ENCODE peak calls at places on chromosomes 12 and 14, in six cellular contexts. One of them, this sample, is unnamed.
A peak's percentile ranks its signal among the peaks of the same experiment; 100 is the strongest.

GRCh38 chr12:52344111-52344510 is 22.9 kb upstream of the KRT83 start:
- DNase-seq in HL-60: no peak
- DNase-seq in Panc1: no peak
- DNase-seq in GM12892: no peak
- DNase-seq in breast epithelium: no peak
- DNase-seq in stomach: no peak
- DNase-seq in this sample: no peak

GRCh38 chr14:102866982-102867761 is 55.3 kb upstream of the AMN start:
- DNase-seq in HL-60: no peak
- DNase-seq in Panc1: no peak
- DNase-seq in GM12892: no peak
- DNase-seq in breast epithelium: no peak
- DNase-seq in stomach: no peak
- DNase-seq in this sample: no peak

GRCh38 chr14:91315844-91316267 is 71.4 kb upstream of the GPR68 start:
- DNase-seq in HL-60: peak; percentile 93
- DNase-seq in Panc1: no peak
- DNase-seq in GM12892: peak; percentile 79
- DNase-seq in breast epithelium: no peak
- DNase-seq in stomach: peak; percentile 46
- DNase-seq in this sample: no peak

GRCh38 chr14:20631821-20632389 is 9.6 kb downstream of the OR6S1 start:
- DNase-seq in HL-60: peak; percentile 45
- DNase-seq in Panc1: no peak
- DNase-seq in GM12892: no peak
- DNase-seq in breast epithelium: peak; percentile 55
- DNase-seq in stomach: peak; percentile 69
- DNase-seq in this sample: peak; percentile 34

GRCh38 chr12:100422646-100423045 is 51.0 kb upstream of the NR1H4 start:
- DNase-seq in HL-60: no peak
- DNase-seq in Panc1: no peak
- DNase-seq in GM12892: no peak
- DNase-seq in breast epithelium: no peak
- DNase-seq in stomach: no peak
- DNase-seq in this sample: no peak

GRCh38 chr14:88556581-88556980 is 1.8 kb upstream of the PTPN21 start:
- DNase-seq in HL-60: no peak
- DNase-seq in Panc1: no peak
- DNase-seq in GM12892: no peak
- DNase-seq in breast epithelium: no peak
- DNase-seq in stomach: no peak
- DNase-seq in this sample: no peak

GRCh38 chr14:94051115-94051514 is 25.0 kb downstream of the OTUB2 start:
- DNase-seq in HL-60: no peak
- DNase-seq in Panc1: no peak
- DNase-seq in GM12892: no peak
- DNase-seq in breast epithelium: peak; percentile 37
- DNase-seq in stomach: peak; percentile 45
- DNase-seq in this sample: no peak

GRCh38 chr14:103863245-103863644 is 15.9 kb upstream of the PPP1R13B start:
- DNase-seq in HL-60: no peak
- DNase-seq in Panc1: no peak
- DNase-seq in GM12892: no peak
- DNase-seq in breast epithelium: no peak
- DNase-seq in stomach: no peak
- DNase-seq in this sample: no peak

GRCh38 chr12:107776171-107776570 is 1.7 kb downstream of the ASCL4 start:
- DNase-seq in HL-60: no peak
- DNase-seq in Panc1: no peak
- DNase-seq in GM12892: no peak
- DNase-seq in breast epithelium: no peak
- DNase-seq in stomach: peak; percentile 49
- DNase-seq in this sample: no peak

GRCh38 chr12:122142857-122143256 is 31.2 kb downstream of the IL31 start:
- DNase-seq in HL-60: no peak
- DNase-seq in Panc1: no peak
- DNase-seq in GM12892: no peak
- DNase-seq in breast epithelium: no peak
- DNase-seq in stomach: no peak
- DNase-seq in this sample: no peak

GRCh38 chr14:45253754-45254300 is 825 bp upstream of the MIS18BP1 start:
- DNase-seq in HL-60: peak; percentile 43
- DNase-seq in Panc1: no peak
- DNase-seq in GM12892: no peak
- DNase-seq in breast epithelium: no peak
- DNase-seq in stomach: no peak
- DNase-seq in this sample: no peak

GRCh38 chr12:3725267-3726115 is 27.4 kb downstream of the CRACR2A start:
- DNase-seq in HL-60: no peak
- DNase-seq in Panc1: no peak
- DNase-seq in GM12892: no peak
- DNase-seq in breast epithelium: no peak
- DNase-seq in stomach: no peak
- DNase-seq in this sample: no peak

GRCh38 chr14:32300146-32300545 is 29.0 kb upstream of the AKAP6 start:
- DNase-seq in HL-60: no peak
- DNase-seq in Panc1: no peak
- DNase-seq in GM12892: no peak
- DNase-seq in breast epithelium: no peak
- DNase-seq in stomach: no peak
- DNase-seq in this sample: no peak

GRCh38 chr12:6205144-6205539 is 4.9 kb downstream of the CD9 start:
- DNase-seq in HL-60: no peak
- DNase-seq in Panc1: no peak
- DNase-seq in GM12892: no peak
- DNase-seq in breast epithelium: no peak
- DNase-seq in stomach: no peak
- DNase-seq in this sample: no peak

GRCh38 chr14:88535149-88535548 is 19.7 kb downstream of the PTPN21 start:
- DNase-seq in HL-60: no peak
- DNase-seq in Panc1: no peak
- DNase-seq in GM12892: no peak
- DNase-seq in breast epithelium: no peak
- DNase-seq in stomach: no peak
- DNase-seq in this sample: no peak

GRCh38 chr14:64772394-64772950 is 68.2 kb downstream of the PLEKHG3 start:
- DNase-seq in HL-60: no peak
- DNase-seq in Panc1: no peak
- DNase-seq in GM12892: no peak
- DNase-seq in breast epithelium: no peak
- DNase-seq in stomach: no peak
- DNase-seq in this sample: no peak

GRCh38 chr14:99258341-99258781 is 13.6 kb downstream of the BCL11B start:
- DNase-seq in HL-60: no peak
- DNase-seq in Panc1: no peak
- DNase-seq in GM12892: no peak
- DNase-seq in breast epithelium: no peak
- DNase-seq in stomach: no peak
- DNase-seq in this sample: no peak

GRCh38 chr12:110345176-110345651 is 58.3 kb downstream of the ANAPC7 start:
- DNase-seq in HL-60: no peak
- DNase-seq in Panc1: no peak
- DNase-seq in GM12892: no peak
- DNase-seq in breast epithelium: peak; percentile 95
- DNase-seq in stomach: no peak
- DNase-seq in this sample: no peak

GRCh38 chr12:62677355-62677754 is 210.7 kb downstream of the MON2 start:
- DNase-seq in HL-60: no peak
- DNase-seq in Panc1: no peak
- DNase-seq in GM12892: no peak
- DNase-seq in breast epithelium: no peak
- DNase-seq in stomach: no peak
- DNase-seq in this sample: no peak

DNA sequence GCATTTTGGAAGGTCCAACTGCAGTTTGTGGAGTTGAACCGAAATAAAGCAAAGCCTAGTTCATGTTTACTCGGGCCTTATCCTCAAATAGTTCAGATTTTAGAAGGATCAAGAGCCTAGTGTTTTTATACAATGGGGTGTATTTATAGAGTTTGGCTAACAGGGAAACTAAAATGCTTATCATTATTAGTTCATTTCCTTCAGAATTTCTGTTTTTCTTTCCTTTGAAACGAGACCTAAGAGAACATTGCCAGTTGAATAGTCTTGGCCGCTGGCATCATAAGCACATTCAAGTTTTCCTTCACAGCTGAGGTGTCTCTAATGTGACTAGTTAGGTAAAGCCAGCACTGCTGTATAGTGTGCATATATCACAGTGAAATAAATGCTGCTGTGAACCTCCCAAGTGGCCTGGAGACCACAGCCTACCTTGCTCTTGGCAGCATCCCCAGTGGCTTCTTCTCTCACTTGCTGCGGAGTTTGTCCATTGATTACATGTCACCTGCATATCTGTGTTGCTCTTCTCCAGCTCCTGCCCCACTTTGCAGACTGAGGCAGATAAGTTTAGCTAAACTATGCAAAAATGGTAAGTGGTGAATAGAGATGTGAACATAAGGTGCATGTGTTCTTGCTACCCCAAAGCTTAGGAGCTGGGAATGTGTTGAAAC is 88.8 kb downstream of the ANO6 start:
- DNase-seq in HL-60: no peak
- DNase-seq in Panc1: no peak
- DNase-seq in GM12892: no peak
- DNase-seq in breast epithelium: no peak
- DNase-seq in stomach: no peak
- DNase-seq in this sample: no peak
- TF ChIP-seq POLR2AphosphoS5 in HL-60: no peak
- TF ChIP-seq POLR2AphosphoS5 in Panc1: no peak
- TF ChIP-seq POLR2AphosphoS5 in GM12892: no peak
- TF ChIP-seq POLR2AphosphoS5 in breast epithelium: no peak
- TF ChIP-seq POLR2AphosphoS5 in stomach: no peak
- TF ChIP-seq POLR2AphosphoS5 in this sample: no peak

GRCh38 chr14:29721586-29721985 is 206.1 kb downstream of the PRKD1 start:
- DNase-seq in HL-60: no peak
- DNase-seq in Panc1: no peak
- DNase-seq in GM12892: no peak
- DNase-seq in breast epithelium: no peak
- DNase-seq in stomach: no peak
- DNase-seq in this sample: no peak

GRCh38 chr14:29724991-29725390 is 202.7 kb downstream of the PRKD1 start:
- DNase-seq in HL-60: no peak
- DNase-seq in Panc1: no peak
- DNase-seq in GM12892: no peak
- DNase-seq in breast epithelium: no peak
- DNase-seq in stomach: no peak
- DNase-seq in this sample: no peak
- TF ChIP-seq POLR2AphosphoS5 in HL-60: no peak
- TF ChIP-seq POLR2AphosphoS5 in Panc1: no peak
- TF ChIP-seq POLR2AphosphoS5 in GM12892: no peak
- TF ChIP-seq POLR2AphosphoS5 in breast epithelium: no peak
- TF ChIP-seq POLR2AphosphoS5 in stomach: no peak
- TF ChIP-seq POLR2AphosphoS5 in this sample: no peak

DNA sequence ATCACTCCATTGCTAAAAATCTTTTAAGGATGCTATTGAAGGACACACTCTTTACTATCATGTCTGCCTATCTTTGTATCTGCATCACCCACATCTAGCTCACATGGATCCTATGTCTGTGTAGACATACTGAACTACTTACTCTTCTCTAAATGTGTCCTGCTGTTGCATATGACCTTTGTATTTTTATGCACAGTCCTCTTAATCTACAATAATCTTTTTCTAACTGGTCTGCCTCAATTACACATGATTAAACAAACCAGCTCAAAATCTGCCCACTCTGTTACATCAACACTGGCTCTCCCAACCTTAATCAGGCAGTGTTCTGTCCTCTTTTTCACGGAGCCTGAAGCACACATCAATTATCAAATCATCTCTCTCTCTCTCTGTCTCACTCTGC is 316.3 kb upstream of the MGAT4C start:
- DNase-seq in HL-60: no peak
- DNase-seq in Panc1: no peak
- DNase-seq in GM12892: no peak
- DNase-seq in breast epithelium: no peak
- DNase-seq in stomach: no peak
- DNase-seq in this sample: no peak
- TF ChIP-seq POLR2AphosphoS5 in HL-60: no peak
- TF ChIP-seq POLR2AphosphoS5 in Panc1: no peak
- TF ChIP-seq POLR2AphosphoS5 in GM12892: no peak
- TF ChIP-seq POLR2AphosphoS5 in breast epithelium: no peak
- TF ChIP-seq POLR2AphosphoS5 in stomach: no peak
- TF ChIP-seq POLR2AphosphoS5 in this sample: no peak

DNA sequence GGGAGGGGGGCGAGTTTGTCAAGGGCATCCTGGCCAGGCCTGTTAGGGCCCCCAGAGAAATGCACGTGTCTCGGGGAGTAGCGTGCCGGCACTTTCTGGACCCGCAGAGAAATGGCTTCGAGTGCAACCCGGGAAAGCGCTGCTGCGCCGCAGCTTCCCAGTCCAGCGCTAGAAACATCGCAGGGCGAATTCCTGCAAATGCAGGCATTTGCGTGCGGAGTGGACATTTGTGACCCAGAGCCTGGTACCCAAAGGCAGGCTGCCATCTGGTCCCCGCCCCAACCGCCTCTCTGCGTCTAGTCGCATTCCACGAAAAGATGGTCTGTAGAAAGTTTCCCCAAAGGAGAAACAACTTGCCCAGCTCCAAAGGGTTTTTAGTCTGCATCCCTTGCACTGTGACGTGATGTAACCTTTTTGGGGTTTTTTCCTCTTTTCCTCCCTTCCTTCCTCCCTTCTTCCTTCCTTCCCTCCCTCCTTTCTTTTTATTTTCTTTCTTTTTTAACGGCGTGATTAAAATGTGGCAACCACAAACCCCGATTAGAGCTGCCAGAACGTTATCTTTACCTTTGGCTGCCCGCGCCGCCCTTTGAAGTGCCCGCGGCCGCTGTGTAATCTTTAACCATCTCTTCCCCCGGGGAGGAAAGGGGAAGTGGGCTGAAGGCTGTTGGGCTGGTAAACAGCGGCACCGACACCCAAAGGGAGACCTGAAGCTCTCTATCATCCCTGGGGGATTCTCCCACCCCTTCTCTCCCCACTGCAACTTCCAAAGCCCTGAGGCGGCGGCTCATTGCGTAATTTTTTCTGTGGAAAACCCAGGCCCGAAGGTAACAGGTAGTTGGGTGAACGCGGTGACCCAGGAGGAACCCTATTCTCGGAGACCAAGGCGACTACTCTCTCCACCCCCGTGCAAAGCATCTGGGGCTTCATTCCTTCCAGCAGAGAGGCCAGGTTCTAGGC is 1.1 kb downstream of the LGR5 start:
- DNase-seq in HL-60: peak; percentile 49
- DNase-seq in Panc1: no peak
- DNase-seq in GM12892: no peak
- DNase-seq in breast epithelium: no peak
- DNase-seq in stomach: peak; percentile 62
- DNase-seq in this sample: peak; percentile 62
- TF ChIP-seq POLR2AphosphoS5 in HL-60: no peak
- TF ChIP-seq POLR2AphosphoS5 in Panc1: no peak
- TF ChIP-seq POLR2AphosphoS5 in GM12892: no peak
- TF ChIP-seq POLR2AphosphoS5 in breast epithelium: no peak
- TF ChIP-seq POLR2AphosphoS5 in stomach: no peak
- TF ChIP-seq POLR2AphosphoS5 in this sample: no peak

DNA sequence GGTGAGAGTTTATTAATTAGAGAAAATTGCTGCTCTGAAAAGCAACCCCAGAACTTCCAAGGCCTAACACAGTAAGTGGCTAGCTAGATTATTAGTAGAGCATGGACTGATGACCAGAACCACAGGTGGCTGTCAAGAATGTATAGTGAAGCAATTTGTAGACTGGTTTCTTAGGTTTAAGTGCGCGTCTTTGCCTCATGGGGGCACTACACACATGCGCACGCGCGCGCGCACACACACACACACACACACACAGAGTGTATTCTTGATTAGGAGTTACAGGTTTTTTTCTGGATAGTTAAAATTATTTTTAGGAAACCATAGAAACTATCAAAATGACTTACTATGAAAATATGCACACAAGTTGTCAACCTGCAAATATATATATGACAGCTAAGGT is 66.5 kb downstream of the BHLHE41 start:
- DNase-seq in HL-60: no peak
- DNase-seq in Panc1: no peak
- DNase-seq in GM12892: no peak
- DNase-seq in breast epithelium: no peak
- DNase-seq in stomach: no peak
- DNase-seq in this sample: no peak
- TF ChIP-seq POLR2AphosphoS5 in HL-60: no peak
- TF ChIP-seq POLR2AphosphoS5 in Panc1: no peak
- TF ChIP-seq POLR2AphosphoS5 in GM12892: no peak
- TF ChIP-seq POLR2AphosphoS5 in breast epithelium: no peak
- TF ChIP-seq POLR2AphosphoS5 in stomach: no peak
- TF ChIP-seq POLR2AphosphoS5 in this sample: no peak